ENCODE peak calls at places on chromosome 1, in nine cellular contexts. V, M, W, D, G, Y, R, O and N are unnamed samples.

GRCh38 chr1:88726697-88727096 is 42.6 kb downstream of the PKN2 start:
- DNase-seq in V (no peak), M (no peak), W (no peak), D (no peak), G (no peak), Y (no peak), R (no peak), O (no peak), N (no peak)

GRCh38 chr1:116494745-116495144 is 76.1 kb downstream of the CD58 start:
- DNase-seq in V (no peak), M (no peak), W (no peak), D (no peak), G (no peak), Y (no peak), R (no peak), O (no peak), N (no peak)

GRCh38 chr1:21815724-21816311 is 3.8 kb downstream of the LDLRAD2 start:
- DNase-seq in V (no peak), M (no peak), W (no peak), D (no peak), G (no peak), Y (peak), R (peak), O (no peak), N (no peak)

GRCh38 chr1:40838980-40839942 is 22.9 kb downstream of the CITED4 start:
- DNase-seq in V (no peak), M (no peak), W (no peak), D (no peak), G (no peak), Y (peak), R (no peak), O (no peak), N (no peak)

GRCh38 chr1:246647513-246647912 is 76.7 kb upstream of the SCCPDH start:
- DNase-seq in V (no peak), M (no peak), W (no peak), D (no peak), G (no peak), Y (no peak), R (no peak), O (no peak), N (no peak)

GRCh38 chr1:27785763-27786162 is 12.7 kb downstream of the STX12 start:
- DNase-seq in V (no peak), M (no peak), W (no peak), D (no peak), G (peak), Y (peak), R (no peak), O (peak), N (no peak)

GRCh38 chr1:160030657-160031367 is 978 bp downstream of the PIGM start:
- DNase-seq in V (peak), M (peak), W (no peak), D (no peak), G (peak), Y (peak), R (no peak), O (peak), N (no peak)

GRCh38 chr1:246455487-246455886 is 51.6 kb downstream of the SMYD3 start:
- DNase-seq in V (no peak), M (no peak), W (no peak), D (no peak), G (no peak), Y (no peak), R (no peak), O (no peak), N (no peak)

GRCh38 chr1:234897754-234898454 is 230.7 kb downstream of the TOMM20 start:
- DNase-seq in V (no peak), M (no peak), W (no peak), D (no peak), G (no peak), Y (no peak), R (no peak), O (no peak), N (no peak)

GRCh38 chr1:193013005-193013404 is 46.2 kb downstream of the UCHL5 start:
- DNase-seq in V (no peak), M (no peak), W (no peak), D (no peak), G (no peak), Y (no peak), R (no peak), O (no peak), N (no peak)

GRCh38 chr1:175188936-175189335 is 3.6 kb downstream of the KIAA0040 start:
- DNase-seq in V (peak), M (peak), W (no peak), D (no peak), G (no peak), Y (no peak), R (peak), O (peak), N (peak)

GRCh38 chr1:37865348-37866119 is 6.1 kb upstream of the MTF1 start:
- DNase-seq in V (no peak), M (no peak), W (no peak), D (peak), G (peak), Y (no peak), R (no peak), O (no peak), N (no peak)

GRCh38 chr1:199875856-199876255 is 151.7 kb upstream of the NR5A2 start:
- DNase-seq in V (no peak), M (no peak), W (no peak), D (no peak), G (no peak), Y (no peak), R (no peak), O (no peak), N (no peak)

GRCh38 chr1:192559115-192560006 is 16.2 kb upstream of the RGS1 start:
- DNase-seq in V (no peak), M (peak), W (no peak), D (peak), G (peak), Y (no peak), R (no peak), O (no peak), N (no peak)

GRCh38 chr1:218735436-218735835 is 390.3 kb downstream of the TGFB2 start:
- DNase-seq in V (no peak), M (no peak), W (no peak), D (no peak), G (peak), Y (no peak), R (no peak), O (no peak), N (no peak)

GRCh38 chr1:226946841-226947240 is 6.7 kb downstream of the COQ8A start:
- DNase-seq in V (no peak), M (no peak), W (no peak), D (no peak), G (peak), Y (no peak), R (no peak), O (no peak), N (no peak)

GRCh38 chr1:170309389-170310013 is 163.7 kb downstream of the NTMT2 start:
- DNase-seq in V (no peak), M (no peak), W (no peak), D (peak), G (peak), Y (no peak), R (no peak), O (no peak), N (no peak)

GRCh38 chr1:21397813-21398188 is 42.1 kb upstream of the NBPF3 start:
- DNase-seq in V (no peak), M (no peak), W (no peak), D (no peak), G (no peak), Y (no peak), R (peak), O (no peak), N (no peak)

GRCh38 chr1:201434266-201434665 is 12.7 kb upstream of the TNNI1 start:
- DNase-seq in V (no peak), M (no peak), W (no peak), D (no peak), G (no peak), Y (no peak), R (no peak), O (no peak), N (no peak)

GRCh38 chr1:45769261-45769932 is 18.9 kb upstream of the IPP start:
- DNase-seq in V (no peak), M (no peak), W (no peak), D (peak), G (no peak), Y (no peak), R (no peak), O (no peak), N (no peak)

GRCh38 chr1:215777370-215777925 is 210.3 kb downstream of the KCTD3 start:
- DNase-seq in V (no peak), M (no peak), W (no peak), D (no peak), G (no peak), Y (no peak), R (no peak), O (no peak), N (no peak)

GRCh38 chr1:227300682-227301081 is 17.6 kb downstream of the CDC42BPA start:
- DNase-seq in V (no peak), M (no peak), W (no peak), D (no peak), G (no peak), Y (no peak), R (no peak), O (no peak), N (no peak)

GRCh38 chr1:214747050-214747615 is 144.1 kb downstream of the CENPF start:
- DNase-seq in V (no peak), M (no peak), W (no peak), D (no peak), G (peak), Y (no peak), R (no peak), O (no peak), N (no peak)

GRCh38 chr1:208162903-208163302 is 81.3 kb downstream of the PLXNA2 start:
- DNase-seq in V (no peak), M (no peak), W (no peak), D (no peak), G (no peak), Y (no peak), R (peak), O (peak), N (no peak)

GRCh38 chr1:233424727-233425222 is 97.3 kb downstream of the MAP3K21 start:
- DNase-seq in V (no peak), M (no peak), W (no peak), D (no peak), G (peak), Y (no peak), R (no peak), O (no peak), N (no peak)

GRCh38 chr1:61253059-61253735 is 170.8 kb downstream of the NFIA start:
- DNase-seq in V (no peak), M (peak), W (no peak), D (peak), G (peak), Y (peak), R (peak), O (peak), N (peak)

GRCh38 chr1:86191958-86192357 is 35.4 kb upstream of the COL24A1 start:
- DNase-seq in V (no peak), M (no peak), W (no peak), D (no peak), G (no peak), Y (no peak), R (no peak), O (no peak), N (no peak)

GRCh38 chr1:57894315-57894714 is 470.5 kb upstream of the DAB1 start:
- DNase-seq in V (no peak), M (no peak), W (no peak), D (no peak), G (no peak), Y (no peak), R (no peak), O (no peak), N (no peak)

GRCh38 chr1:89519779-89520358 is 4.8 kb upstream of the LRRC8B start:
- DNase-seq in V (peak), M (peak), W (no peak), D (no peak), G (peak), Y (no peak), R (no peak), O (no peak), N (peak)

GRCh38 chr1:13730751-13731482 is 30.9 kb downstream of the PRDM2 start:
- DNase-seq in V (peak), M (peak), W (no peak), D (no peak), G (no peak), Y (peak), R (peak), O (peak), N (peak)

GRCh38 chr1:50858761-50859160 is 101.3 kb downstream of the FAF1 start:
- DNase-seq in V (no peak), M (no peak), W (no peak), D (no peak), G (no peak), Y (no peak), R (no peak), O (no peak), N (no peak)

GRCh38 chr1:117567976-117568375 is 37.9 kb upstream of the TENT5C start:
- DNase-seq in V (no peak), M (no peak), W (no peak), D (no peak), G (no peak), Y (no peak), R (no peak), O (peak), N (no peak)

GRCh38 chr1:117570988-117571409 is 34.8 kb upstream of the TENT5C start:
- DNase-seq in V (peak), M (no peak), W (no peak), D (no peak), G (peak), Y (peak), R (peak), O (peak), N (no peak)

GRCh38 chr1:117567435-117567834 is 38.4 kb upstream of the TENT5C start:
- DNase-seq in V (no peak), M (no peak), W (no peak), D (no peak), G (no peak), Y (no peak), R (no peak), O (peak), N (no peak)

GRCh38 chr1:117569956-117570355 is 35.9 kb upstream of the TENT5C start:
- DNase-seq in V (no peak), M (no peak), W (no peak), D (no peak), G (no peak), Y (no peak), R (no peak), O (no peak), N (no peak)

DNA sequence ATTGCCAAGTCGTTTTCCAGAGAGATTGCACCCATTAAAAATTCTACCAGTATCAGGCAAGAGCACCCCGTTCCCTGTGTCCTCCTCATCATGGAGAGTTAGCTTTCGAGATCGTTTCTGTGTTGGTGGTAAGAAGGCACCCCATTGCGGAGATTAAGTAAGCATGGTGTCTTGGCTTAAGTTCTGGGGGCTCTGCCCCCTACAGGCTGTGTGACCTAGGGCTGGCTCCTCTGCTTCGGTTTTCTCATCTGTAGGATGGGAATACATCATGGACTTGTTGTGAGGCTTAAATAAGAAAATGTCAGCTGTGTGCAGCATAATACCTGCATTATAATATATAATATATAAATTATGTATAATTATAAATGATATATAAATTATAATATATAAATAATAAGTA is 36.8 kb upstream of the TENT5C start:
- DNase-seq in V (no peak), M (no peak), W (no peak), D (no peak), G (no peak), Y (no peak), R (no peak), O (peak), N (no peak)
- TF ChIP-seq CTCF in V (no peak), M (no peak), W (no peak), D (no peak), G (no peak), Y (no peak), R (no peak), O (no peak), N (no peak)

DNA sequence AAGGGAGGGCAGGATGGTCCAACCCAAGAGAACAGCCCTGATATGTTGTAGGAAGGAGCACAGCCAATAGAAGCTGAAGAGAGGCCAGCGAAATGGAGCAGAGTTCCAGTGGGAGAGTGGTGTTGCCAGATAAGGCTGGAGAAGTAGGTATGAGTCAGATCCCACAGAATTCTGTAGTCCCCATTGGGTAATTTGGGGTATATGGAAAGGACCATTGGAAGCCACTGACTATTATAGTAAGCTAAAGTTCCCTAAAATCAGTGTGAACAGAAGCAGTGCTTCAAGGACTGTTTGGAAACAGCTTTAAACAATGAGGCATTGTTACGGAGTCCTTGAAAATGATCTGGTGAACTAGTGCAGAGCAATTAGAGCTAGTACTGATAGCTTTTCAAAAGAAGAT is 63.0 kb downstream of the DISP1 start:
- DNase-seq in V (no peak), M (no peak), W (no peak), D (no peak), G (no peak), Y (no peak), R (no peak), O (no peak), N (no peak)
- H3K4me3 ChIP-seq in V (no peak), M (no peak), W (no peak), D (no peak), G (no peak), Y (no peak), R (no peak), O (no peak), N (no peak)

DNA sequence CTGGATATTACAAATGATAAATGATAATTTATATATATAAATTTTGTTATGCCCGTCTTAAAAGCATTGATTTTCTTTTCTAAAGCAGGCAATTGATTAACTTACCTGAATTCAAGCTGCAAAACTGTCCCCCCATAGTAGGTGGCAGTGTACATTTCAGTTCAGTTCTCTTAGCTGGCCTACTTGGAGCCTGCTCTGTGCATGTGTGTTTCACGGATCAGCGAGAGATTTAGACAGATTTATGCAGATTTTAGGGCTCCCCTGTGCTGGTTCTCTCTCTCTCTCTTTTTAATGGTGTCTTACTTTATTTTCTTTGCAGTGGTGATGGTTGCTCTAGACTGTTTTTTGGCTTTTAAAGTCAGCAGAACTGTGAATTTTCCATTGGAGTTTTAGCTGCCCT is 30.7 kb downstream of the CLIC4 start:
- DNase-seq in V (no peak), M (no peak), W (no peak), D (no peak), G (no peak), Y (no peak), R (no peak), O (no peak), N (no peak)
- TF ChIP-seq CTCF in V (no peak), M (no peak), W (no peak), D (no peak), G (no peak), Y (no peak), R (no peak), O (no peak), N (no peak)

DNA sequence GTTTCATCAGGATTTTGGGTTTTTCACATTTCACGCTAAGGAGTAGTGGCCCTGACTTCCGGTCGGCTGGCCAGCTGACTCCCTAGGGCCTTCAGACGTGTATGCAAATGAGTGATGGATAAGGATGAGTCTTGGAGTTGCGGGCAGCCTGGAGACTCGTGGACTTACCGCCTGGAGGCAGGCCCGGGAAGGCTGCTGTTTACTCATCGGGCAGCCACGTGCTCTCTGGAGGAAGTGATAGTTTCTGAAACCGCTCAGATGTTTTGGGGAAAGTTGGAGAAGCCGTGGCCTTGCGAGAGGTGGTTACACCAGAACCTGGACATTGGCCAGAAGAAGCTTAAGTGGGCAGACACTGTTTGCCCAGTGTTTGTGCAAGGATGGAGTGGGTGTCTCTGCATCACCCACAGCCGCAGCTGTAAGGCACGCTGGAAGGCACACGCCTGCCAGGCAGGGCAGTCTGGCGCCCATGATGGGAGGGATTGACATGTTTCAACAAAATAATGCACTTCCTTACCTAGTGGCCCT is 23.1 kb upstream of the TNFRSF1B start:
- DNase-seq in V (no peak), M (peak), W (no peak), D (peak), G (peak), Y (peak), R (peak), O (peak), N (no peak)
- H3K4me3 ChIP-seq in V (no peak), M (no peak), W (no peak), D (no peak), G (no peak), Y (no peak), R (no peak), O (no peak), N (no peak)

DNA sequence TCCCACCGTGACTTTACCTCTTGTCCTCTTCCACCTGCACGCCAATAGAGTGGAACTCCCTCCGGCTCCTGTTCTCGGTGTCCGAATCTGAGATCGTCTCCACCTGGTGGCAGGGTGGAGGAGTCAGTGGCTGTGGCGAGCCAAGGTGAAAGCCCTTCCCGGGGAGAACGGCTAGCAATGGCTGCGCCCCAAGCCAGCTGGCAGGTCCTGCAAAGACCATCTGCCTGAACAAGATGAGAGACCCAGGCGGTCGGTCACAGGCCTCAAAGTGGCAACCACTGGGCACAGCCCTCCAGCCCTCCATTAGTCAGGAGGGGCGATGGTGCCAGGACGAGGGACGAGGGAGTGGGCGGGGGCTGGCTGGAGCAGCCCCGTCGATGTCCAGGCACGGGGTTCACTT is 25.4 kb upstream of the SMIM12 start:
- DNase-seq in V (no peak), M (no peak), W (no peak), D (no peak), G (no peak), Y (peak), R (no peak), O (no peak), N (no peak)
- TF ChIP-seq CTCF in V (peak), M (no peak), W (no peak), D (peak), G (peak), Y (no peak), R (no peak), O (no peak), N (peak)

DNA sequence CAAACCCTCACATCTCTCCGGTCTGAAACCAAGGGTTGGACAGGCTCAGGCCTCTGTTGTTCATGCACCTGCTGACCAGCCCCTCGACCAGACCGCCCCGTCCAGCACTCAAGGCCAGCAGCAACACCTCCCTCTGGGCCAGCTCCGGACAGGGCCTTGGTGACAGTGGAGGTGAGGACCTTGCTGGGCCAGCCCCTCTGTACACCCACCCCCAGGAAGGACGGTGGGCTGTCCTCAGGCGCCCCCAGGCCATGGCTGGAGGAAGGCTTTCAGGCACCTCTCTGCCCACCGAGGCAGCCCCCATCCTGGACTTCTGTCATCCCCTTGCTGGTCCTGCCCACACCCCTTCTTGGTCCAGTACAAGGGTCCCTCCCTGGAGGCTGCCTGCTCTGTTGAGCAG is 48.6 kb downstream of the MEGF6 start:
- DNase-seq in V (no peak), M (no peak), W (no peak), D (no peak), G (no peak), Y (no peak), R (no peak), O (no peak), N (no peak)
- H3K4me3 ChIP-seq in V (no peak), M (no peak), W (no peak), D (no peak), G (no peak), Y (no peak), R (no peak), O (no peak), N (no peak)